ENCODE peak calls at places on chromosomes 5 and 9, in nine cellular contexts. D is thoracic aorta; N is astrocyte of the cerebellum; T is CD4-positive, alpha-beta memory T cell; U is heart right ventricle; E is coronary artery; F is cardiac muscle cell; A is astrocyte of the spinal cord; Q is ovary. H is an unnamed sample.

GRCh38 chr9:130493021-130493420 is 48.3 kb downstream of the ASS1 start:
- DNase-seq in A (no peak), T (no peak), F (no peak), D (no peak), U (no peak), N (no peak), Q (no peak), E (no peak), H (no peak)

GRCh38 chr9:131776473-131776872 is 36.6 kb upstream of the RAPGEF1 start:
- DNase-seq in N (peak), D (no peak), F (peak), U (peak), E (no peak), T (no peak), A (peak), Q (no peak), H (peak)

GRCh38 chr5:131167615-131168014 is 2.6 kb upstream of the HINT1 start:
- DNase-seq in F (no peak), N (no peak), T (no peak), U (no peak), Q (no peak), A (no peak), E (no peak), D (no peak), H (no peak)

GRCh38 chr5:170100051-170100943 is 5.4 kb upstream of the FOXI1 start:
- DNase-seq in U (peak), N (peak), F (peak), T (peak), Q (peak), D (peak), E (no peak), A (peak), H (no peak)

GRCh38 chr9:137575725-137576411 is 2.9 kb downstream of the DPH7 start:
- DNase-seq in Q (no peak), T (no peak), U (peak), E (no peak), D (no peak), F (no peak), N (no peak), A (no peak), H (no peak)

GRCh38 chr9:12708562-12709298 is 15.5 kb downstream of the TYRP1 start:
- DNase-seq in D (no peak), F (peak), N (peak), Q (no peak), A (peak), U (no peak), T (no peak), E (no peak), H (no peak)

GRCh38 chr5:79464695-79465332 is 49.1 kb downstream of the HOMER1 start:
- DNase-seq in A (peak), U (no peak), N (no peak), T (peak), D (no peak), Q (no peak), F (peak), E (no peak), H (peak)

GRCh38 chr5:80255425-80255751 is 460 bp downstream of the SERINC5 start:
- DNase-seq in F (peak), D (no peak), E (peak), U (peak), A (peak), T (peak), Q (peak), N (no peak), H (peak)

GRCh38 chr5:145856285-145856818 is 16.5 kb downstream of the GRXCR2 start:
- DNase-seq in U (peak), E (no peak), N (no peak), Q (peak), D (no peak), F (peak), A (peak), T (no peak), H (peak)

GRCh38 chr5:108433600-108433999 is 51.7 kb upstream of the FBXL17 start:
- DNase-seq in N (no peak), E (no peak), F (no peak), D (no peak), U (no peak), Q (no peak), A (no peak), T (no peak), H (no peak)

GRCh38 chr5:126676195-126676624 is 75.5 kb downstream of the PHAX start:
- DNase-seq in D (no peak), F (peak), T (peak), N (peak), Q (peak), U (no peak), E (no peak), A (peak), H (no peak)

GRCh38 chr5:66840527-66841013 is 244.4 kb downstream of the MAST4 start:
- DNase-seq in N (no peak), T (no peak), A (peak), U (no peak), Q (no peak), E (no peak), D (no peak), F (no peak), H (no peak)

GRCh38 chr5:76685598-76686169 is 30.2 kb upstream of the F2R start:
- DNase-seq in U (no peak), Q (no peak), F (peak), D (no peak), T (no peak), E (no peak), A (no peak), N (no peak), H (no peak)

GRCh38 chr9:137266162-137266527 is 11.0 kb downstream of the NELFB start:
- DNase-seq in E (no peak), F (no peak), U (peak), Q (no peak), A (no peak), D (no peak), N (no peak), T (no peak), H (peak)

GRCh38 chr5:38985909-38986452 is 88.2 kb downstream of the RICTOR start:
- DNase-seq in D (no peak), Q (no peak), F (no peak), A (no peak), N (no peak), U (no peak), T (no peak), E (no peak), H (no peak)

GRCh38 chr9:108374606-108375005 is 481.2 kb downstream of the ACTL7B start:
- DNase-seq in D (no peak), N (no peak), T (no peak), U (no peak), A (no peak), E (no peak), F (no peak), Q (no peak), H (no peak)

GRCh38 chr9:114417511-114417910 is 29.7 kb upstream of the AKNA start:
- DNase-seq in D (no peak), N (peak), U (no peak), T (no peak), A (peak), E (no peak), F (peak), Q (no peak), H (no peak)

GRCh38 chr9:132169672-132170392 is 8.0 kb downstream of the NTNG2 start:
- DNase-seq in D (no peak), E (no peak), Q (peak), F (peak), T (peak), A (no peak), U (peak), N (no peak), H (no peak)

GRCh38 chr5:40619406-40619805 is 60.3 kb upstream of the PTGER4 start:
- DNase-seq in A (no peak), E (no peak), Q (no peak), T (no peak), U (no peak), D (no peak), N (no peak), F (no peak), H (no peak)

GRCh38 chr5:77944757-77945340 is 168.7 kb upstream of the TBCA start:
- DNase-seq in F (no peak), E (no peak), N (no peak), U (no peak), Q (no peak), T (no peak), D (no peak), A (no peak), H (no peak)

GRCh38 chr9:71796368-71796767 is 28.1 kb upstream of the CEMIP2 start:
- DNase-seq in U (no peak), T (no peak), A (no peak), Q (no peak), E (no peak), D (no peak), F (no peak), N (no peak), H (no peak)

GRCh38 chr9:16413509-16414016 is 456.9 kb downstream of the BNC2 start:
- DNase-seq in Q (peak), N (no peak), A (peak), U (no peak), T (no peak), F (peak), D (no peak), E (no peak), H (no peak)

GRCh38 chr9:103713631-103714030 is 380.5 kb upstream of the SMC2 start:
- DNase-seq in U (no peak), T (no peak), F (peak), D (no peak), Q (no peak), N (no peak), E (no peak), A (peak), H (no peak)

GRCh38 chr9:22041792-22042191 is 32.7 kb upstream of the CDKN2B start:
- DNase-seq in D (no peak), F (peak), N (no peak), U (no peak), E (no peak), A (no peak), T (no peak), Q (no peak), H (no peak)

GRCh38 chr9:34884732-34885131 is 73.4 kb upstream of the PHF24 start:
- DNase-seq in D (no peak), N (no peak), F (no peak), E (no peak), U (no peak), A (no peak), Q (no peak), T (no peak), H (no peak)

GRCh38 chr9:76895186-76895585 is 10.7 kb downstream of the PRUNE2 start:
- DNase-seq in N (no peak), U (no peak), A (no peak), D (peak), E (no peak), Q (no peak), T (no peak), F (no peak), H (no peak)

GRCh38 chr5:98810206-98810605 is 36.7 kb downstream of the RGMB start:
- DNase-seq in D (no peak), U (no peak), E (no peak), F (no peak), N (no peak), T (no peak), Q (no peak), A (no peak), H (no peak)

GRCh38 chr9:13163946-13164345 is 115.5 kb downstream of the MPDZ start:
- DNase-seq in U (no peak), E (no peak), Q (no peak), A (no peak), N (no peak), D (no peak), T (no peak), F (no peak), H (no peak)

GRCh38 chr9:121725008-121725795 is 73.8 kb downstream of the DAB2IP start:
- DNase-seq in U (peak), T (no peak), E (peak), A (peak), N (peak), Q (peak), D (peak), F (peak), H (peak)

GRCh38 chr9:89418882-89419641 is 78.9 kb downstream of the SEMA4D start:
- DNase-seq in D (no peak), F (no peak), U (no peak), Q (no peak), T (peak), N (no peak), A (no peak), E (no peak), H (no peak)

GRCh38 chr9:7374966-7375650 is 424.5 kb downstream of the DMAC1 start:
- DNase-seq in E (no peak), Q (no peak), T (no peak), N (no peak), F (no peak), A (no peak), U (no peak), D (no peak), H (no peak)

GRCh38 chr9:133932633-133933032 is 59.5 kb downstream of the VAV2 start:
- DNase-seq in N (no peak), U (no peak), A (no peak), E (no peak), Q (no peak), F (no peak), D (no peak), T (no peak), H (no peak)

GRCh38 chr9:129108083-129108804 is 2.3 kb downstream of the CRAT start:
- DNase-seq in D (no peak), T (no peak), E (no peak), A (no peak), Q (no peak), U (no peak), F (no peak), N (no peak), H (peak)

GRCh38 chr5:8905021-8905420 is 640.9 kb downstream of the SEMA5A start:
- DNase-seq in D (no peak), E (no peak), Q (no peak), N (peak), F (peak), U (no peak), T (no peak), A (peak), H (no peak)

GRCh38 chr5:150175536-150175935 is 9.0 kb downstream of the CDX1 start:
- DNase-seq in A (no peak), D (no peak), E (no peak), U (no peak), F (peak), Q (no peak), T (no peak), N (no peak), H (no peak)

GRCh38 chr5:150173154-150173553 is 6.6 kb downstream of the CDX1 start:
- DNase-seq in U (no peak), Q (no peak), A (no peak), T (no peak), D (no peak), N (no peak), E (no peak), F (no peak), H (no peak)

GRCh38 chr5:150176745-150177485 is 10.3 kb downstream of the CDX1 start:
- DNase-seq in U (no peak), Q (no peak), E (no peak), F (no peak), N (no peak), A (peak), T (no peak), D (no peak), H (no peak)

GRCh38 chr5:150174285-150174684 is 7.7 kb downstream of the CDX1 start:
- DNase-seq in N (no peak), U (no peak), F (no peak), E (no peak), D (no peak), Q (no peak), T (no peak), A (no peak), H (no peak)

GRCh38 chr5:150175076-150175475 is 8.5 kb downstream of the CDX1 start:
- DNase-seq in A (no peak), T (no peak), D (no peak), U (no peak), E (no peak), Q (no peak), N (no peak), F (no peak), H (no peak)
- H3K4me3 ChIP-seq in A (no peak), T (no peak), D (no peak), U (no peak), E (no peak), Q (no peak), N (no peak), F (no peak), H (no peak)

GRCh38 chr5:150301901-150302300 is 804 bp downstream of the ARSI start:
- DNase-seq in T (no peak), E (no peak), U (no peak), N (no peak), A (no peak), D (no peak), Q (no peak), F (no peak), H (no peak)

GRCh38 chr5:150301170-150301505 is 1.6 kb downstream of the ARSI start:
- DNase-seq in T (no peak), N (no peak), A (no peak), E (no peak), Q (no peak), D (no peak), F (peak), U (no peak), H (no peak)

GRCh38 chr5:150303070-150303595 is 428 bp upstream of the ARSI start:
- DNase-seq in U (no peak), A (no peak), N (peak), E (no peak), D (no peak), T (no peak), Q (no peak), F (peak), H (no peak)

GRCh38 chr5:150303660-150304411 is 1.1 kb upstream of the ARSI start:
- DNase-seq in E (no peak), A (no peak), F (peak), D (no peak), U (no peak), N (no peak), T (no peak), Q (no peak), H (no peak)

DNA sequence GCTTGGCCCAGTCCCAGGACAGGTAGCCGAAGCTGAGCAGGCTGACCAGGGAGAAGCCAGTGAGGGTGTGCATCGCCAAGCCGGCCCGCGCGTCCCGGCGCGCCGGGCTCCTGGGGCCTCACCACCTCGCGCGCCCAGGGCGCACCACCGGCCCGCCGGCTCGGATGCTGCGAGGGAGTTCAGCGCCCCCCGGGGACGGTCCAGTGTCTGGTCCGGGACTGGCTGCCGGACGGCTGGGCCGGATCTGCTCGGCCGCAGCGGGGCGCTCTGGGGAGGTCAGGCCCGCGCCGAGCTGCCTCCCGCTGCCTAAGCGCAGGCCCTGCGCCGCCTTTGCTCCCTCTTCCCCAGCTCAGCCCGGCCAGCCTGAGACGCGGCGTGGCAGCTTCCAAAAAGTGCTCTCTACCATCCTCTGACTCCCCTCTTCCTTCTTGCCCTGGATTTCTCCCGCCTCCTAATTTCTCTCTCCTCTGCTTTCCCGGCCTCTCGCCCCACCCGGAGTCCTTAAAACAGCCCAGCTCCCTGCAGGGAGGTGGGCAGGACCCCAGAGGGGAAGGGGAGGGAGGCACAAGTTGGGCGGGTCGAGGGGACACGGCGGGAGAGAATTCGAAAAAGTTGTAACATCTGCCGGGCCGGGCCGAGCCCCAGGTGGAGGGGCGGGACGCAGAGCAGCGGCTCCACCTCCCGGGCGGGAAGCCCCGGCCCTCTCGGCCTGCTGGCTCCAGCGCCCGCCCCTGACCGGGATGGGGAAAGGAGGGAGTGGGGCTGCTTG is at the start of gene ARSI:
- DNase-seq in Q (peak), T (no peak), E (peak), D (no peak), U (peak), F (peak), A (peak), N (no peak), H (peak)
- H3K4me3 ChIP-seq in Q (peak), T (no peak), E (peak), D (peak), U (peak), F (peak), A (peak), N (peak), H (no peak)

GRCh38 chr5:14149672-14150053 is 6.5 kb downstream of the TRIO start:
- DNase-seq in T (no peak), F (no peak), A (no peak), U (no peak), N (no peak), D (no peak), E (no peak), Q (no peak), H (no peak)

GRCh38 chr5:14147210-14147609 is 4.1 kb downstream of the TRIO start:
- DNase-seq in T (no peak), N (no peak), E (no peak), U (no peak), D (no peak), F (no peak), Q (no peak), A (no peak), H (no peak)

GRCh38 chr5:14146725-14147124 is 3.6 kb downstream of the TRIO start:
- DNase-seq in T (no peak), N (no peak), E (no peak), A (no peak), U (no peak), Q (no peak), F (no peak), D (no peak), H (no peak)

GRCh38 chr5:14148890-14149671 is 5.9 kb downstream of the TRIO start:
- DNase-seq in U (no peak), F (no peak), Q (no peak), E (no peak), T (no peak), D (no peak), N (no peak), A (no peak), H (no peak)

GRCh38 chr5:14148483-14148882 is 5.3 kb downstream of the TRIO start:
- DNase-seq in D (no peak), F (no peak), N (no peak), E (no peak), A (no peak), Q (no peak), U (no peak), T (no peak), H (no peak)
- H3K4me3 ChIP-seq in D (no peak), F (no peak), N (peak), E (no peak), A (no peak), Q (no peak), U (no peak), T (no peak), H (no peak)

DNA sequence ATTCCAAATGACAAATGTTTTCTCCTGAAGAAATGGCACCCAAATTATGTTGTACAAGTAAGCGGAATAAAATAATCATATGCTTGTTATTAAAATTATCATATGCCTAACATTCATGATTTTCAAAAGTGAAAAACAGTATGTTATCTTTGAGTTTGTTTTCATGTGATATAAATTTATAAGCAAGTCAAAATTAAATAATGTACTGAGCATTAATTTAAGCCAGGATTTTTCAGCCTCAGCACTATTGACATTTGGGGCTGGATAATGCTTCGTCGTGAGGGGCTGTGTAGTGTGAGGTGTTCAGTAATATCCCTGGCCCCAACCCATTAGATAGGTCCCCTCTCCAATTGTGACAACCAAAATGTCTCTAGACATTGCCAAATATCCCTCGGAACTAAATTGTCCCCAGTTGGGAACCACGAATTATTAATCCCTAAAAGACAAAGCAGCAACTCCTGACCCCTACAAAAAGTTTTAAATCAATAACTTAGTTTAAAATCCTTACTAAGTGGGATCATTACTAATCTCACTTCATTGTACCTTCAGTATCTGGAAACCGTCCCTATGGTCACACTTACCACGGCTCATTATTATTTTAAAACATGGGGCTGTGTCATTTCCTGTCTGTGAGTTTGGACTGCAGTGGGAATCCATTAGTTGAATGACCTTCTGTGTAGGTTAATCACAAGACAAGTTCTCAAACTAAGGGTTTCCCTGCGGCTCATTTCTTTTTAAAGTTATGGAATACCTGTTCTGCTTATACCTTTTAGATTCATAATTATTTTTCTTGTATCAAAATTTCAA is 1.3 kb upstream of the NNT start:
- DNase-seq in D (no peak), E (no peak), T (no peak), F (peak), Q (no peak), N (no peak), U (no peak), A (peak), H (no peak)
- H3K4me3 ChIP-seq in D (peak), E (peak), T (peak), F (peak), Q (peak), N (peak), U (peak), A (peak), H (peak)

GRCh38 chr9:37210737-37211523 is 90.6 kb downstream of the ZCCHC7 start:
- DNase-seq in D (no peak), Q (no peak), T (no peak), A (no peak), F (no peak), N (no peak), E (no peak), U (no peak), H (no peak)
- H3K4me3 ChIP-seq in D (no peak), Q (no peak), T (no peak), A (no peak), F (no peak), N (no peak), E (no peak), U (no peak), H (no peak)

GRCh38 chr9:18756712-18757125 is 276.3 kb downstream of the SAXO1 start:
- DNase-seq in U (no peak), E (no peak), F (peak), T (no peak), A (peak), Q (no peak), N (no peak), D (no peak), H (no peak)
- H3K4me3 ChIP-seq in U (no peak), E (no peak), F (no peak), T (no peak), A (no peak), Q (no peak), N (no peak), D (no peak), H (no peak)

H was measured in kidney.